ENCODE peak calls at places on chromosomes 12 and 14, in four cellular contexts. C is neural progenitor cell, B is HCT116, A is MM.1S. O is an unnamed sample.
A peak's percentile ranks its signal among the peaks of the same experiment; 100 is the strongest.

GRCh38 chr14:77111021-77111420 is 13.0 kb downstream of the CIPC start:
- DNase-seq in C (peak; percentile 95), B (no peak), A (no peak), O (peak; percentile 92)

GRCh38 chr14:67856806-67857205 is 37.2 kb downstream of the RAD51B start:
- DNase-seq in C (no peak), B (no peak), A (no peak), O (no peak)

GRCh38 chr12:47903927-47904646 is 707 bp downstream of the VDR start:
- DNase-seq in C (no peak), B (peak; percentile 29), A (peak; percentile 63), O (peak; percentile 20)

GRCh38 chr14:74574092-74574438 is 38.0 kb downstream of the LTBP2 start:
- DNase-seq in C (no peak), B (no peak), A (no peak), O (no peak)

GRCh38 chr12:25935355-25936144 is 22.9 kb upstream of the RASSF8 start:
- DNase-seq in C (peak; percentile 46), B (no peak), A (no peak), O (no peak)

GRCh38 chr12:54390668-54391551 is 6.4 kb upstream of the ZNF385A start:
- DNase-seq in C (peak; percentile 90), B (no peak), A (peak; percentile 61), O (peak; percentile 95)

GRCh38 chr14:60565211-60565610 is 56.3 kb downstream of the SIX6 start:
- DNase-seq in C (no peak), B (no peak), A (no peak), O (no peak)

GRCh38 chr12:95848575-95849388 is 10.0 kb upstream of the SNRPF start:
- DNase-seq in C (peak; percentile 49), B (no peak), A (peak; percentile 36), O (peak; percentile 56)

GRCh38 chr14:68977137-68977740 is 1.9 kb downstream of the ACTN1 start:
- DNase-seq in C (peak; percentile 63), B (no peak), A (no peak), O (no peak)

GRCh38 chr12:3014641-3015040 is 55.4 kb downstream of the TEAD4 start:
- DNase-seq in C (no peak), B (no peak), A (no peak), O (no peak)

GRCh38 chr14:50892255-50892654 is 20.4 kb downstream of the ABHD12B start:
- DNase-seq in C (no peak), B (no peak), A (no peak), O (peak; percentile 77)

GRCh38 chr14:44833376-44833775 is 128.4 kb downstream of the KLHL28 start:
- DNase-seq in C (no peak), B (peak; percentile 24), A (no peak), O (no peak)

GRCh38 chr12:22978962-22979361 is 354.0 kb downstream of the ETNK1 start:
- DNase-seq in C (no peak), B (no peak), A (no peak), O (no peak)

GRCh38 chr12:95205685-95206084 is 11.6 kb downstream of the FGD6 start:
- DNase-seq in C (peak; percentile 45), B (no peak), A (peak; percentile 12), O (peak; percentile 47)

GRCh38 chr14:75840911-75841310 is 140.9 kb downstream of the TGFB3 start:
- DNase-seq in C (no peak), B (no peak), A (no peak), O (peak; percentile 21)

GRCh38 chr12:84174115-84174514 is 738.5 kb downstream of the SLC6A15 start:
- DNase-seq in C (no peak), B (no peak), A (no peak), O (no peak)

GRCh38 chr12:102652645-102653313 is 172.4 kb upstream of the IGF1 start:
- DNase-seq in C (no peak), B (no peak), A (peak; percentile 51), O (no peak)

GRCh38 chr12:122866950-122867607 is 28.8 kb downstream of the VPS37B start:
- DNase-seq in C (no peak), B (no peak), A (no peak), O (no peak)

GRCh38 chr14:30138517-30138916 is 210.9 kb upstream of the PRKD1 start:
- DNase-seq in C (no peak), B (no peak), A (no peak), O (no peak)

GRCh38 chr12:100348657-100349454 is 8.0 kb upstream of the SLC17A8 start:
- DNase-seq in C (peak; percentile 57), B (peak; percentile 33), A (peak; percentile 15), O (peak; percentile 75)

GRCh38 chr14:90820958-90821357 is 4.7 kb upstream of the TTC7B start:
- DNase-seq in C (no peak), B (no peak), A (peak; percentile 77), O (no peak)

GRCh38 chr12:29534935-29535334 is 37.4 kb upstream of the OVCH1 start:
- DNase-seq in C (no peak), B (no peak), A (no peak), O (peak; percentile 42)

GRCh38 chr14:31336646-31337045 is 83.7 kb downstream of the HEATR5A start:
- DNase-seq in C (peak; percentile 29), B (no peak), A (no peak), O (no peak)

GRCh38 chr14:99232406-99233214 is 39.4 kb downstream of the BCL11B start:
- DNase-seq in C (no peak), B (no peak), A (no peak), O (no peak)

GRCh38 chr12:50638482-50638880 is 125.4 kb upstream of the ATF1 start:
- DNase-seq in C (no peak), B (no peak), A (no peak), O (no peak)

GRCh38 chr12:91216871-91217270 is 34.3 kb upstream of the DCN start:
- DNase-seq in C (no peak), B (no peak), A (no peak), O (no peak)

GRCh38 chr12:123384318-123384993 is 524 bp downstream of the KMT5A start:
- DNase-seq in C (peak; percentile 52), B (no peak), A (peak; percentile 10), O (peak; percentile 34)

GRCh38 chr12:76631741-76632140 is 72.2 kb upstream of the OSBPL8 start:
- DNase-seq in C (no peak), B (no peak), A (no peak), O (no peak)

GRCh38 chr14:103408491-103409155 is 23.4 kb downstream of the MARK3 start:
- DNase-seq in C (no peak), B (no peak), A (no peak), O (no peak)

GRCh38 chr12:90261283-90261682 is 552.6 kb upstream of the ATP2B1 start:
- DNase-seq in C (no peak), B (no peak), A (no peak), O (no peak)

GRCh38 chr12:49017764-49018281 is 753 bp downstream of the PRKAG1 start:
- DNase-seq in C (no peak), B (no peak), A (no peak), O (no peak)

GRCh38 chr14:52189330-52189729 is 78.2 kb upstream of the PTGDR start:
- DNase-seq in C (no peak), B (no peak), A (no peak), O (no peak)

GRCh38 chr12:79555006-79555925 is 135.5 kb downstream of the PAWR start:
- DNase-seq in C (no peak), B (peak; percentile 26), A (no peak), O (peak; percentile 44)

GRCh38 chr12:32983968-32984367 is 87.4 kb upstream of the PKP2 start:
- DNase-seq in C (peak; percentile 21), B (no peak), A (no peak), O (peak; percentile 82)

GRCh38 chr14:30770376-30770775 is 104.0 kb upstream of the COCH start:
- DNase-seq in C (no peak), B (no peak), A (no peak), O (no peak)

GRCh38 chr12:57765003-57765697 is 1.7 kb downstream of the CYP27B1 start:
- DNase-seq in C (peak; percentile 73), B (no peak), A (peak; percentile 21), O (peak; percentile 86)

GRCh38 chr12:76025601-76026575 is 5.7 kb downstream of the PHLDA1 start:
- DNase-seq in C (no peak), B (no peak), A (no peak), O (no peak)

GRCh38 chr12:106288510-106289195 is 13.9 kb upstream of the TCP11L2 start:
- DNase-seq in C (no peak), B (peak; percentile 76), A (no peak), O (no peak)

GRCh38 chr12:106284294-106285105 is 18.0 kb upstream of the TCP11L2 start:
- DNase-seq in C (no peak), B (no peak), A (no peak), O (no peak)

GRCh38 chr12:106287364-106287763 is 15.2 kb upstream of the TCP11L2 start:
- DNase-seq in C (no peak), B (no peak), A (no peak), O (no peak)

GRCh38 chr12:106288134-106288509 is 14.4 kb upstream of the TCP11L2 start:
- DNase-seq in C (no peak), B (no peak), A (no peak), O (no peak)

DNA sequence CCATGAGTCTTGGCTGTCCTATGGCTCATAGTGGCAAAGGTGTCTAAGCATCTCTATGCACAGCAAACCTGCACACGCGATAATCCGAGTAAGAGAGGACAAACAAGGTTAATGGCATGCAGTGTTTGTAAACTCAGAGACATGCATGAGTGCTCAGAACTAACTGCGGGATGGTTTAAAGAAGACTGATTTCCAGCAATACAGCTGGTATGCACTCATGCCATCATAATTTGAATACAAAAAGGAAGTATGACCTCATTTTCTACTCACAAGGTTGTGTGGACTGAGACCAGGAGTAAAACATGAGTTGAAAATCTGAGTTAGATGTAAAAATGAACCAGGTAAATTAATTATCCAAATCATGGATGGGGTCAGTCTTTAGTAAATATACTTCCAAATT is 16.5 kb upstream of the TCP11L2 start:
- DNase-seq in C (no peak), B (no peak), A (no peak), O (no peak)
- TF ChIP-seq EZH2phosphoT487 in C (no peak), B (no peak), A (no peak), O (no peak)

GRCh38 chr14:24368215-24368561 is 204 bp downstream of the NFATC4 start:
- DNase-seq in C (peak; percentile 79), B (no peak), A (no peak), O (peak; percentile 60)
- TF ChIP-seq EZH2 in C (no peak), B (no peak), A (no peak), O (no peak)

GRCh38 chr12:81470923-81471322 is 288.2 kb downstream of the PPFIA2 start:
- DNase-seq in C (no peak), B (no peak), A (no peak), O (no peak)
- TF ChIP-seq EZH2phosphoT487 in C (no peak), B (no peak), A (no peak), O (no peak)

DNA sequence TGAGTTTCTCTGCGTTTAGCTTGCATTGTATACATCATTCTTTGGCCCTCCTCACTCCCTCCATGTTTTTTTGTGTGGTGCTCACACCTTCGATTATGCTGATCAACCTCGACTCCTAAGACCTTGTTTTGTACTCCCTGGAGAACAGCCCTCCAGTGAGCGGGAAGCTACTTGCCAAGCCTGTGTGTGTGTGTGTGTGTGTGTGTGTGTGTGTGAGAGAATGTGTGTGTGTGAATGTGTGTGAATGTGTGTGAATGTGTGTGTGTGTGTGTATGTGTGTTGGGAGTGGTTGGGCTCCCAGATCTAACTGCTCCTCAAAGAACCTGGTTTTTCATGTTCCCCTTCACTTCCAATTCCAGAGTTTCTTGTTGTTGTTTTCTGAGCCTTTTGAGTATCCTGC is 6.0 kb downstream of the NYNRIN start:
- DNase-seq in C (no peak), B (no peak), A (no peak), O (no peak)
- TF ChIP-seq EZH2 in C (no peak), B (no peak), A (no peak), O (no peak)

O was measured in GM23338.